ENCODE peak calls at places on chromosomes 13 and 19, in five cellular contexts. Q is memory B cell, Y is non-pigmented ciliary epithelial cell, L is M059J, D is progenitor cell of endocrine pancreas. X is an unnamed sample.

GRCh38 chr13:59208405-59209195 is 955.1 kb downstream of the DIAPH3 start:
- DNase-seq in Q (no peak), Y (no peak), L (no peak), D (no peak), X (no peak)

GRCh38 chr13:24074687-24075086 is 85.8 kb upstream of the SPATA13 start:
- DNase-seq in Q (no peak), Y (no peak), L (no peak), D (no peak), X (peak)

GRCh38 chr13:34358811-34359513 is 541.0 kb downstream of the RFC3 start:
- DNase-seq in Q (no peak), Y (peak), L (peak), D (no peak), X (no peak)

GRCh38 chr19:41352609-41353465 is 885 bp downstream of the TGFB1 start:
- DNase-seq in Q (peak), Y (no peak), L (peak), D (peak), X (peak)

GRCh38 chr13:66689628-66690027 is 540.5 kb downstream of the PCDH9 start:
- DNase-seq in Q (no peak), Y (no peak), L (no peak), D (no peak), X (peak)

GRCh38 chr19:30063184-30064020 is 121.4 kb downstream of the URI1 start:
- DNase-seq in Q (no peak), Y (no peak), L (no peak), D (no peak), X (no peak)

GRCh38 chr19:4229179-4229931 is at the start of gene EBI3:
- DNase-seq in Q (peak), Y (no peak), L (peak), D (peak), X (no peak)

GRCh38 chr13:69044629-69045028 is 1063.0 kb upstream of the ATXN8OS start:
- DNase-seq in Q (no peak), Y (no peak), L (no peak), D (no peak), X (no peak)

GRCh38 chr13:35191883-35192282 is 249.8 kb downstream of the NBEA start:
- DNase-seq in Q (no peak), Y (no peak), L (no peak), D (no peak), X (no peak)

GRCh38 chr13:99311137-99311536 is 3.9 kb upstream of the GPR183 start:
- DNase-seq in Q (no peak), Y (no peak), L (peak), D (no peak), X (no peak)

GRCh38 chr19:41774515-41774980 is 19.2 kb downstream of the CEACAM6 start:
- DNase-seq in Q (no peak), Y (no peak), L (no peak), D (no peak), X (no peak)

GRCh38 chr13:99119686-99120085 is 81.0 kb upstream of the UBAC2 start:
- DNase-seq in Q (no peak), Y (no peak), L (no peak), D (no peak), X (no peak)

GRCh38 chr19:55460670-55461258 is 678 bp downstream of the ISOC2 start:
- DNase-seq in Q (no peak), Y (no peak), L (peak), D (peak), X (peak)

X was measured in NAMALWA.